ENCODE peak calls at places on chromosomes 5 and 9, in eight cellular contexts. B, N, W, E, M, X, Z and C are unnamed samples.

GRCh38 chr9:16032799-16033198 is 480.0 kb downstream of the CCDC171 start:
- DNase-seq in B (no peak), N (peak; percentile 47), W (peak; percentile 10), E (no peak), M (peak; percentile 44), X (no peak), Z (no peak), C (peak; percentile 55)

GRCh38 chr9:23088932-23089364 is 642.3 kb downstream of the DMRTA1 start:
- DNase-seq in B (no peak), N (peak; percentile 17), W (no peak), E (no peak), M (peak; percentile 74), X (no peak), Z (peak; percentile 1), C (peak; percentile 52)

GRCh38 chr9:107484117-107484723 is 5.3 kb downstream of the KLF4 start:
- DNase-seq in B (peak; percentile 72), N (peak; percentile 84), W (peak; percentile 64), E (peak; percentile 52), M (peak; percentile 79), X (peak; percentile 65), Z (peak; percentile 21), C (peak; percentile 74)

GRCh38 chr5:34503379-34504346 is 152.5 kb upstream of the RAI14 start:
- DNase-seq in B (no peak), N (no peak), W (no peak), E (no peak), M (no peak), X (no peak), Z (no peak), C (no peak)

GRCh38 chr9:137582286-137582860 is 3.6 kb upstream of the DPH7 start:
- DNase-seq in B (no peak), N (peak; percentile 43), W (no peak), E (peak; percentile 50), M (peak; percentile 78), X (no peak), Z (peak; percentile 57), C (no peak)

GRCh38 chr9:36847781-36848673 is 186.0 kb downstream of the PAX5 start:
- DNase-seq in B (no peak), N (no peak), W (no peak), E (no peak), M (no peak), X (no peak), Z (no peak), C (no peak)

GRCh38 chr9:124325816-124326215 is 68.1 kb downstream of the NEK6 start:
- DNase-seq in B (no peak), N (no peak), W (no peak), E (no peak), M (no peak), X (no peak), Z (no peak), C (no peak)

GRCh38 chr9:116589392-116590354 is 97.4 kb upstream of the TRIM32 start:
- DNase-seq in B (peak; percentile 69), N (peak; percentile 74), W (peak; percentile 72), E (peak; percentile 36), M (peak; percentile 94), X (peak; percentile 37), Z (peak; percentile 27), C (peak; percentile 76)

DNA sequence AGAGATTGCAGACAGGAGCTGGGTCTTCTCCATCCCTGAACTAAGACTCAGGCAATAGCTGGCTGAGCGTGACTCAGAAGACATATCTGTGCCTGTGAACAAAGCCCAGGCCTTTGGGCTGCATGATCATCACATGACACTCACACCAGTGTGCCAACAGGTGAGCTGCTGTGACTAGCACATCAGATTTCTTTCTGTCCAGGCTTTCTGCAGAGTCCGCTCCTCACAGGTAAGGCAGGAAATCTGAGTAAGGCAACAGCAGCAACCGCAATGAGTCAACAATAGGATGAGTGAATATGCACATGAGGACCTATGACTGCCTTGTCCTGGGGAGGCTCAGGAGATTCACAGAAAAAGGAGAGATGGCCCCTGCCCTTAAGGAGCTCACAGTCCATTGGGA is 293.6 kb downstream of the ACTL7B start:
- DNase-seq in B (no peak), N (no peak), W (no peak), E (no peak), M (no peak), X (no peak), Z (no peak), C (peak; percentile 93)
- H3K9me2 ChIP-seq in B (no peaks in the 10 kb centered on the region), N (no peaks in the 10 kb centered on the region), W (no peaks in the 10 kb centered on the region), E (no peaks in the 10 kb centered on the region), M (peaks cover 3% of the 10 kb centered on the region), X (no peaks in the 10 kb centered on the region), Z (no peaks in the 10 kb centered on the region), C (no peaks in the 10 kb centered on the region)

DNA sequence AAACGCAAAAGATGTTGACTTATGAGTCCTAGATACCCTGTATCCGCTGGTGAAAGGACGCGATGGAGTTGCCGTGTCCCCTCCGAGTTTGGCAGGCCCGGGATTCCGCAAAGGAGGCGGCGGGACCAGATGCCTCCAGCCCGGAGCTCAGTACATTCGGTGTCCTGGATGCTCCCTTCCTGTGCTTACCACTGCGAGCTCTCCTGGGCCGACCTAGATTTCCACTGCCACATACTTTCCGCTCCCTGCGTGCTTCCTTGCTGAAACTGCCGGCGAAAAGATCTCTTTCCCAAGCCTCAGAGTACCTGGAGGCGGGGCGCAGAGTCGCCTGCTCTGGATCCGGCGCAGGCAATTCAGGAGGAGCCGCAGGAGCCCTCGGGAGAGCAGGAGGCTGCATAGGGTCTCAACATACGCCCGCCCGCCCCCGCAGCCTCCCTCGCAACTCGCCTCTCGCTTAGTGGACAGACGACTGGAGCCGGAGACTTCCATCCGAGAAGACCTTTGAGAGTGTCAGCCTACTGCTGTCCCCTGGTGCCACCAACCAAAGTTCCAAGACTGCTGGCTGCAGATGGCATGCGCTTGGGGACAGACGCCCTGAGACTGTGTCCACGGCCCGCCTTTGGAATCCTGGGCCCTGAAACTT is 39.8 kb downstream of the ANXA2R start:
- DNase-seq in B (no peak), N (peak; percentile 52), W (no peak), E (no peak), M (peak; percentile 71), X (peak; percentile 69), Z (no peak), C (no peak)
- H2AFZ ChIP-seq in B (no peak overlapping the region), N (peak overlapping the region; percentile 72), W (no peak overlapping the region), E (peak overlapping the region; percentile 82), M (peak overlapping the region; percentile 80), X (peak overlapping the region; percentile 82), Z (no peak overlapping the region), C (no peak overlapping the region)

GRCh38 chr9:78691531-78691930 is 394.6 kb downstream of the PSAT1 start:
- DNase-seq in B (no peak), N (peak; percentile 83), W (no peak), E (no peak), M (no peak), X (no peak), Z (no peak), C (no peak)
- H3K9me2 ChIP-seq in B (no peaks in the 10 kb centered on the region), N (no peaks in the 10 kb centered on the region), W (no peaks in the 10 kb centered on the region), E (no peaks in the 10 kb centered on the region), M (no peaks in the 10 kb centered on the region), X (no peaks in the 10 kb centered on the region), Z (no peaks in the 10 kb centered on the region), C (no peaks in the 10 kb centered on the region)

GRCh38 chr9:99069532-99069931 is 35.4 kb upstream of the TGFBR1 start:
- DNase-seq in B (no peak), N (no peak), W (no peak), E (no peak), M (no peak), X (no peak), Z (no peak), C (no peak)

GRCh38 chr9:99071313-99072039 is 33.4 kb upstream of the TGFBR1 start:
- DNase-seq in B (no peak), N (peak; percentile 27), W (no peak), E (no peak), M (no peak), X (no peak), Z (no peak), C (no peak)

GRCh38 chr9:99072040-99072394 is 32.9 kb upstream of the TGFBR1 start:
- DNase-seq in B (no peak), N (no peak), W (no peak), E (no peak), M (no peak), X (no peak), Z (no peak), C (no peak)

GRCh38 chr9:99073347-99073746 is 31.6 kb upstream of the TGFBR1 start:
- DNase-seq in B (no peak), N (no peak), W (no peak), E (no peak), M (no peak), X (no peak), Z (no peak), C (no peak)

GRCh38 chr9:99069075-99069474 is 35.8 kb upstream of the TGFBR1 start:
- DNase-seq in B (no peak), N (no peak), W (no peak), E (no peak), M (no peak), X (no peak), Z (no peak), C (no peak)
- H2AFZ ChIP-seq in B (no peak overlapping the region), N (no peak overlapping the region), W (no peak overlapping the region), E (no peak overlapping the region), M (peak overlapping the region; percentile 63), X (no peak overlapping the region), Z (peak overlapping the region; percentile 61), C (no peak overlapping the region)

GRCh38 chr5:124130807-124131206 is 615.6 kb downstream of the ZNF608 start:
- DNase-seq in B (no peak), N (no peak), W (no peak), E (no peak), M (no peak), X (no peak), Z (no peak), C (no peak)

GRCh38 chr5:124121198-124121597 is 609.2 kb downstream of the CSNK1G3 start:
- DNase-seq in B (no peak), N (no peak), W (no peak), E (no peak), M (no peak), X (no peak), Z (no peak), C (peak; percentile 47)

GRCh38 chr5:124124711-124125229 is 612.8 kb downstream of the CSNK1G3 start:
- DNase-seq in B (no peak), N (peak; percentile 34), W (no peak), E (no peak), M (no peak), X (no peak), Z (no peak), C (no peak)

GRCh38 chr5:124126504-124127240 is 614.7 kb downstream of the CSNK1G3 start:
- DNase-seq in B (no peak), N (no peak), W (no peak), E (no peak), M (no peak), X (no peak), Z (peak; percentile 39), C (no peak)
- H3K9me2 ChIP-seq in B (no peaks in the 10 kb centered on the region), N (peaks cover 3% of the 10 kb centered on the region), W (no peaks in the 10 kb centered on the region), E (no peaks in the 10 kb centered on the region), M (no peaks in the 10 kb centered on the region), X (no peaks in the 10 kb centered on the region), Z (no peaks in the 10 kb centered on the region), C (no peaks in the 10 kb centered on the region)

GRCh38 chr5:69093771-69094570 is at the start of gene SLC30A5:
- DNase-seq in B (peak; percentile 99), N (peak; percentile 100), W (peak; percentile 99), E (peak; percentile 96), M (peak; percentile 100), X (peak; percentile 97), Z (peak; percentile 100), C (peak; percentile 99)
- H2AFZ ChIP-seq in B (peak within 1 kb of the TSS; percentile 68), N (peak within 1 kb of the TSS; percentile 93), W (peak within 1 kb of the TSS; percentile 78), E (peak within 1 kb of the TSS; percentile 96), M (peak within 1 kb of the TSS; percentile 80), X (peak within 1 kb of the TSS; percentile 93), Z (peak within 1 kb of the TSS; percentile 80), C (peak within 1 kb of the TSS; percentile 76)